ENCODE peak calls at places on chromosomes 2 and 18, in five cellular contexts. Y, I, L, N and B are unnamed samples.

GRCh38 chr2:174750923-174751441 is 13.3 kb downstream of the CHRNA1 start:
- DNase-seq in L (no peak), Y (no peak), I (no peak), N (no peak), B (no peak)

GRCh38 chr2:98524168-98524567 is 79.5 kb downstream of the INPP4A start:
- DNase-seq in Y (no peak), L (no peak), N (no peak), I (peak), B (peak)

GRCh38 chr2:10397297-10397875 is 50.7 kb downstream of the ODC1 start:
- DNase-seq in L (no peak), N (no peak), Y (no peak), I (no peak), B (no peak)

GRCh38 chr18:8084160-8084559 is 517.0 kb downstream of the PTPRM start:
- DNase-seq in I (peak), N (no peak), L (peak), Y (peak), B (peak)

GRCh38 chr2:16165518-16166326 is 225.4 kb downstream of the MYCN start:
- DNase-seq in I (no peak), Y (no peak), N (no peak), L (no peak), B (no peak)

GRCh38 chr2:86615596-86615995 is 8.1 kb downstream of the RNF103 start:
- DNase-seq in Y (no peak), L (no peak), I (no peak), N (no peak), B (no peak)

GRCh38 chr2:178700922-178701342 is 106.3 kb downstream of the TTN start:
- DNase-seq in L (peak), N (no peak), Y (no peak), I (peak), B (no peak)

GRCh38 chr18:59834267-59834666 is 65.5 kb upstream of the PMAIP1 start:
- DNase-seq in Y (no peak), N (no peak), L (no peak), I (no peak), B (no peak)

GRCh38 chr18:31211047-31211446 is 48.4 kb upstream of the DSC1 start:
- DNase-seq in Y (no peak), N (no peak), L (no peak), I (no peak), B (no peak)

GRCh38 chr2:145918951-145919350 is 1399.0 kb upstream of the ZEB2 start:
- DNase-seq in L (no peak), N (no peak), Y (no peak), I (no peak), B (no peak)

GRCh38 chr2:217402622-217403383 is 542.9 kb upstream of the TNP1 start:
- DNase-seq in I (peak), N (peak), Y (no peak), L (peak), B (no peak)

GRCh38 chr2:226813148-226813701 is 13.6 kb upstream of the IRS1 start:
- DNase-seq in N (no peak), Y (no peak), I (peak), L (no peak), B (no peak)

GRCh38 chr2:46825958-46826897 is 89.4 kb downstream of the MCFD2 start:
- DNase-seq in L (no peak), I (peak), Y (no peak), N (no peak), B (no peak)

GRCh38 chr2:214904634-214905033 is 95.2 kb upstream of the BARD1 start:
- DNase-seq in Y (no peak), I (no peak), L (no peak), N (no peak), B (no peak)

GRCh38 chr2:39443009-39443408 is 5.9 kb upstream of the MAP4K3 start:
- DNase-seq in N (no peak), L (no peak), Y (no peak), I (no peak), B (no peak)

GRCh38 chr18:36158261-36158867 is 28.7 kb downstream of the ELP2 start:
- DNase-seq in Y (no peak), L (no peak), I (peak), N (no peak), B (peak)

GRCh38 chr2:120399889-120400240 is 53.9 kb downstream of the INHBB start:
- DNase-seq in N (no peak), I (no peak), Y (no peak), L (no peak), B (no peak)

GRCh38 chr18:61368001-61368400 is 34.8 kb downstream of the CDH20 start:
- DNase-seq in Y (no peak), L (no peak), N (no peak), I (no peak), B (no peak)

GRCh38 chr2:240963376-240964220 is 34.8 kb upstream of the SNED1 start:
- DNase-seq in Y (no peak), I (no peak), N (peak), L (no peak), B (no peak)

GRCh38 chr2:217430916-217431576 is 571.2 kb upstream of the TNP1 start:
- DNase-seq in Y (no peak), I (peak), N (no peak), L (no peak), B (no peak)

GRCh38 chr2:199602896-199603482 is 145.2 kb upstream of the SATB2 start:
- DNase-seq in I (peak), Y (no peak), N (no peak), L (no peak), B (no peak)

GRCh38 chr2:37599688-37600525 is 71.5 kb downstream of the CDC42EP3 start:
- DNase-seq in Y (no peak), I (no peak), N (no peak), L (no peak), B (no peak)

GRCh38 chr2:143345887-143346612 is 216.8 kb downstream of the ARHGAP15 start:
- DNase-seq in L (no peak), N (no peak), Y (no peak), I (no peak), B (no peak)

GRCh38 chr2:201901770-201902169 is 95.4 kb downstream of the CDK15 start:
- DNase-seq in I (no peak), Y (no peak), N (no peak), L (no peak), B (no peak)

GRCh38 chr2:61647044-61647443 is 108.9 kb upstream of the XPO1 start:
- DNase-seq in I (no peak), L (no peak), Y (no peak), N (no peak), B (no peak)

GRCh38 chr2:72208225-72208624 is 60.6 kb upstream of the CYP26B1 start:
- DNase-seq in I (no peak), L (no peak), N (no peak), Y (no peak), B (no peak)

GRCh38 chr18:79065802-79066201 is 3.4 kb upstream of the ATP9B start:
- DNase-seq in N (no peak), L (no peak), I (no peak), Y (no peak), B (no peak)

GRCh38 chr2:10588911-10589310 is 100.9 kb downstream of the NOL10 start:
- DNase-seq in I (no peak), Y (no peak), N (no peak), L (no peak), B (no peak)

GRCh38 chr2:187118331-187119099 is 269.5 kb upstream of the ZSWIM2 start:
- DNase-seq in N (no peak), L (no peak), I (no peak), Y (no peak), B (no peak)

GRCh38 chr2:176934869-176935415 is 277.7 kb upstream of the HNRNPA3 start:
- DNase-seq in L (no peak), N (no peak), I (no peak), Y (no peak), B (no peak)

GRCh38 chr2:98295721-98296414 is 50.4 kb upstream of the CNGA3 start:
- DNase-seq in N (no peak), I (no peak), L (no peak), Y (no peak), B (no peak)

GRCh38 chr18:44066541-44066940 is 614.1 kb upstream of the SETBP1 start:
- DNase-seq in Y (no peak), L (no peak), N (no peak), I (no peak), B (no peak)
- H3K4me3 ChIP-seq in Y (no peak), L (no peak), N (no peak), I (no peak), B (no peak)

GRCh38 chr18:10580215-10580614 is 54.4 kb downstream of the NAPG start:
- DNase-seq in L (no peak), I (no peak), Y (no peak), N (no peak), B (no peak)
- TF ChIP-seq CTCF in L (no peak), I (no peak), Y (no peak), N (no peak), B (no peak)

DNA sequence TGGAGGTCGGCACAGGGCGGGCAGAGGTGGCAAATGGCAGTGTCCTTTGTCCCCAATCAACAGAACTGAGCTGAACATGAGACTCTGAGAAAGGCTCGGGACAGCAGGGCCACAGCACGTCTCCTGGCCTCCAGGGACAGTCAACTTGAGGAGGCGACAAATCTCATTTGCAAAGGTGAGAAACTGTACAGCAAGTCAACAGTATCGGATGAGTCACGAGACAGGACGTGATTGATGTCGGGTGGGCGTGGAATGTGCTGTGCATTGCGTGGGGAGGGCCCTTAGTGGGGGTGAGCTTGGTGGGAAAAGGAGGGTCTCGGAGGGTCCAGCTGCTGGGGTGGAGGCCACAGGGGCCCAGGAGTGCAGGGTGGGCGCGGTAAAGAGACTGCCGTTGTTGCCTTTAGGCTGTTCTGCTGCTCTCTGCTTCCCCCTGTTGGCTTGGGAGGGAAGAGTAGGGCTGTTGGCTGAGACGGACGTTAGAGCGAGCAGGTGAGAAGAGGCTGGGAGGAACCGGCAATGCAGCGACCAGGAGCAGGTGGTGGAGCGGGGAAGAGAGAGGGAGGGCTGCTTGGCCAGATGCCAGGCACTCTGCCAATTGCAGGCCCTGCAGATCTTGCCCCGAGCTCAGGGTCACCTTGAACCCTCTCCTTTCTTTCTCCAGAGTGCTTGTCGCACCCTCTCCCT is 164.3 kb downstream of the BCL2 start:
- DNase-seq in Y (peak), I (no peak), L (peak), N (no peak), B (no peak)
- H3K4me3 ChIP-seq in Y (peak), I (no peak), L (peak), N (no peak), B (no peak)

GRCh38 chr18:42001801-42002200 is 46.8 kb downstream of the PIK3C3 start:
- DNase-seq in I (no peak), N (no peak), Y (no peak), L (no peak), B (no peak)
- TF ChIP-seq CTCF in I (no peak), N (no peak), Y (no peak), L (no peak), B (no peak)